ENCODE peak calls at places on chromosomes 12 and 14, in nine cellular contexts. One of them, this sample, is unnamed.

GRCh38 chr14:97730706-97731105 is 933.5 kb downstream of the VRK1 start:
- DNase-seq in Panc1: no peak
- DNase-seq in retinal pigment epithelial cell: no peak
- DNase-seq in SK-N-SH: no peak
- DNase-seq in epithelial cell of esophagus: no peak
- DNase-seq in progenitor cell of endocrine pancreas: no peak
- DNase-seq in AG04450: no peak
- DNase-seq in heart right ventricle: no peak
- DNase-seq in fibroblast of mammary gland: no peak
- DNase-seq in this sample: no peak

GRCh38 chr14:60862283-60862682 is 118.6 kb downstream of the TRMT5 start:
- DNase-seq in epithelial cell of esophagus: peak; percentile 82
- DNase-seq in AG04450: no peak
- DNase-seq in Panc1: no peak
- DNase-seq in retinal pigment epithelial cell: peak; percentile 79
- DNase-seq in heart right ventricle: no peak
- DNase-seq in SK-N-SH: no peak
- DNase-seq in fibroblast of mammary gland: peak; percentile 43
- DNase-seq in progenitor cell of endocrine pancreas: no peak
- DNase-seq in this sample: no peak

GRCh38 chr12:20196767-20197166 is 171.6 kb upstream of the PDE3A start:
- DNase-seq in Panc1: no peak
- DNase-seq in fibroblast of mammary gland: no peak
- DNase-seq in heart right ventricle: no peak
- DNase-seq in epithelial cell of esophagus: no peak
- DNase-seq in progenitor cell of endocrine pancreas: no peak
- DNase-seq in AG04450: no peak
- DNase-seq in retinal pigment epithelial cell: no peak
- DNase-seq in SK-N-SH: no peak
- DNase-seq in this sample: no peak

GRCh38 chr12:68450947-68451260 is 118.7 kb upstream of the MDM1 start:
- DNase-seq in AG04450: no peak
- DNase-seq in Panc1: no peak
- DNase-seq in SK-N-SH: no peak
- DNase-seq in retinal pigment epithelial cell: no peak
- DNase-seq in progenitor cell of endocrine pancreas: no peak
- DNase-seq in fibroblast of mammary gland: no peak
- DNase-seq in heart right ventricle: no peak
- DNase-seq in epithelial cell of esophagus: no peak
- DNase-seq in this sample: no peak

GRCh38 chr12:131854861-131855476 is 26.8 kb downstream of the MMP17 start:
- DNase-seq in epithelial cell of esophagus: no peak
- DNase-seq in AG04450: no peak
- DNase-seq in retinal pigment epithelial cell: no peak
- DNase-seq in Panc1: no peak
- DNase-seq in progenitor cell of endocrine pancreas: no peak
- DNase-seq in SK-N-SH: no peak
- DNase-seq in fibroblast of mammary gland: no peak
- DNase-seq in heart right ventricle: no peak
- DNase-seq in this sample: no peak

GRCh38 chr14:96614528-96614927 is 112.3 kb downstream of the PAPOLA start:
- DNase-seq in heart right ventricle: no peak
- DNase-seq in AG04450: no peak
- DNase-seq in fibroblast of mammary gland: no peak
- DNase-seq in progenitor cell of endocrine pancreas: no peak
- DNase-seq in retinal pigment epithelial cell: no peak
- DNase-seq in Panc1: no peak
- DNase-seq in epithelial cell of esophagus: no peak
- DNase-seq in SK-N-SH: peak; percentile 65
- DNase-seq in this sample: no peak

GRCh38 chr12:75998292-75999063 is 33.1 kb downstream of the PHLDA1 start:
- DNase-seq in SK-N-SH: no peak
- DNase-seq in AG04450: no peak
- DNase-seq in Panc1: no peak
- DNase-seq in epithelial cell of esophagus: peak; percentile 41
- DNase-seq in heart right ventricle: no peak
- DNase-seq in fibroblast of mammary gland: peak; percentile 25
- DNase-seq in progenitor cell of endocrine pancreas: no peak
- DNase-seq in retinal pigment epithelial cell: no peak
- DNase-seq in this sample: no peak

GRCh38 chr12:132747395-132747794 is 14.2 kb downstream of the ANKLE2 start:
- DNase-seq in heart right ventricle: peak; percentile 1
- DNase-seq in Panc1: no peak
- DNase-seq in epithelial cell of esophagus: no peak
- DNase-seq in fibroblast of mammary gland: no peak
- DNase-seq in AG04450: no peak
- DNase-seq in SK-N-SH: no peak
- DNase-seq in progenitor cell of endocrine pancreas: no peak
- DNase-seq in retinal pigment epithelial cell: no peak
- DNase-seq in this sample: no peak

DNA sequence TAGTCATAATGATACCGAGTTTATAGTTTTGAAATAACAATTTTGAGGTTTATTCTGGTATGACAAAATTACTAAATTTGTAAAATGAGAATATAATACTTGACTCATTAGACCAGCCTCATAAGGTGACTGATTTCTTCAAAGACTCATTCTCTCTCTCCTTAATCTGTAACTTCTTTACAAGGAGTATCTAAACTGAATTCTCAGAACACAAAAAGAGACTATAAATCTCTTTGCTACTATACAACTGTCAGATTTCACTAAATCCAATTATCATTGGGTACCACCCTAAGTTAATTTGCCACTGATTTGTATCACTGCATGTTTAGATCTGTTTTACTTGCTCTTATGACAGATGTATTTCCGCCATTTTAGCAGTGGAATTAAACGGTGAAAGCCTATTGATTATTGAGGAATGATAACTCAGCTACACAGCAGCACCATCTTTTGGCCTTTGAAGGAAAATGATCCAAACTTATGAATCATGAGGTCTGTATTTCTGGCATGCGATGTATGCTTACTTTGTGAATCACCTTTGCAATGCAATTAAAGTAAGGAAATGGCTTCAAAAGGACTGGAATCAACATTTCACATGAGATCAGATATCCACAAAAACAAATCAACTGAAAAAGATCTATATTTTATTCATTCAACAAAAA is 161.2 kb downstream of the RERGL start:
- DNase-seq in fibroblast of mammary gland: peak; percentile 72
- DNase-seq in epithelial cell of esophagus: peak; percentile 83
- DNase-seq in Panc1: peak; percentile 90
- DNase-seq in AG04450: no peak
- DNase-seq in SK-N-SH: no peak
- DNase-seq in progenitor cell of endocrine pancreas: no peak
- DNase-seq in retinal pigment epithelial cell: peak; percentile 34
- DNase-seq in heart right ventricle: no peak
- DNase-seq in this sample: peak; percentile 72
- TF ChIP-seq CTCF in fibroblast of mammary gland: peak; percentile 23
- TF ChIP-seq CTCF in epithelial cell of esophagus: peak; percentile 48
- TF ChIP-seq CTCF in Panc1: peak; percentile 39
- TF ChIP-seq CTCF in AG04450: no peak
- TF ChIP-seq CTCF in SK-N-SH: peak; percentile 48
- TF ChIP-seq CTCF in progenitor cell of endocrine pancreas: peak; percentile 38
- TF ChIP-seq CTCF in retinal pigment epithelial cell: peak; percentile 32
- TF ChIP-seq CTCF in heart right ventricle: no peak
- TF ChIP-seq CTCF in this sample: peak; percentile 35

GRCh38 chr12:96238336-96239031 is 44.3 kb downstream of the ELK3 start:
- DNase-seq in progenitor cell of endocrine pancreas: no peak
- DNase-seq in fibroblast of mammary gland: no peak
- DNase-seq in Panc1: no peak
- DNase-seq in epithelial cell of esophagus: no peak
- DNase-seq in retinal pigment epithelial cell: no peak
- DNase-seq in heart right ventricle: no peak
- DNase-seq in SK-N-SH: no peak
- DNase-seq in AG04450: no peak
- DNase-seq in this sample: no peak
- TF ChIP-seq CTCF in progenitor cell of endocrine pancreas: no peak
- TF ChIP-seq CTCF in fibroblast of mammary gland: no peak
- TF ChIP-seq CTCF in Panc1: no peak
- TF ChIP-seq CTCF in epithelial cell of esophagus: no peak
- TF ChIP-seq CTCF in retinal pigment epithelial cell: no peak
- TF ChIP-seq CTCF in heart right ventricle: no peak
- TF ChIP-seq CTCF in SK-N-SH: no peak
- TF ChIP-seq CTCF in AG04450: no peak
- TF ChIP-seq CTCF in this sample: no peak

GRCh38 chr12:41661141-41661540 is 473.0 kb downstream of the PDZRN4 start:
- DNase-seq in progenitor cell of endocrine pancreas: no peak
- DNase-seq in Panc1: no peak
- DNase-seq in fibroblast of mammary gland: no peak
- DNase-seq in AG04450: no peak
- DNase-seq in SK-N-SH: no peak
- DNase-seq in epithelial cell of esophagus: peak; percentile 60
- DNase-seq in heart right ventricle: no peak
- DNase-seq in retinal pigment epithelial cell: no peak
- DNase-seq in this sample: no peak

GRCh38 chr12:41663487-41664258 is 475.6 kb downstream of the PDZRN4 start:
- DNase-seq in heart right ventricle: no peak
- DNase-seq in AG04450: no peak
- DNase-seq in epithelial cell of esophagus: peak; percentile 22
- DNase-seq in progenitor cell of endocrine pancreas: no peak
- DNase-seq in SK-N-SH: peak; percentile 49
- DNase-seq in fibroblast of mammary gland: peak; percentile 19
- DNase-seq in Panc1: no peak
- DNase-seq in retinal pigment epithelial cell: peak; percentile 15
- DNase-seq in this sample: no peak
- TF ChIP-seq CTCF in heart right ventricle: peak; percentile 60
- TF ChIP-seq CTCF in AG04450: peak; percentile 61
- TF ChIP-seq CTCF in epithelial cell of esophagus: peak; percentile 50
- TF ChIP-seq CTCF in progenitor cell of endocrine pancreas: peak; percentile 63
- TF ChIP-seq CTCF in SK-N-SH: peak; percentile 65
- TF ChIP-seq CTCF in fibroblast of mammary gland: peak; percentile 35
- TF ChIP-seq CTCF in Panc1: peak; percentile 24
- TF ChIP-seq CTCF in retinal pigment epithelial cell: peak; percentile 77
- TF ChIP-seq CTCF in this sample: peak; percentile 73

GRCh38 chr12:6925543-6926279 is 2.0 kb upstream of the ATN1 start:
- DNase-seq in heart right ventricle: peak; percentile 71
- DNase-seq in AG04450: peak; percentile 55
- DNase-seq in epithelial cell of esophagus: peak; percentile 89
- DNase-seq in Panc1: peak; percentile 46
- DNase-seq in retinal pigment epithelial cell: peak; percentile 76
- DNase-seq in fibroblast of mammary gland: peak; percentile 90
- DNase-seq in progenitor cell of endocrine pancreas: no peak
- DNase-seq in SK-N-SH: peak; percentile 65
- DNase-seq in this sample: peak; percentile 77
- TF ChIP-seq CTCF in heart right ventricle: no peak
- TF ChIP-seq CTCF in AG04450: no peak
- TF ChIP-seq CTCF in epithelial cell of esophagus: no peak
- TF ChIP-seq CTCF in Panc1: no peak
- TF ChIP-seq CTCF in retinal pigment epithelial cell: no peak
- TF ChIP-seq CTCF in fibroblast of mammary gland: no peak
- TF ChIP-seq CTCF in progenitor cell of endocrine pancreas: no peak
- TF ChIP-seq CTCF in SK-N-SH: no peak
- TF ChIP-seq CTCF in this sample: no peak

GRCh38 chr14:102805941-102806340 is 28.7 kb downstream of the TRAF3 start:
- DNase-seq in SK-N-SH: no peak
- DNase-seq in epithelial cell of esophagus: no peak
- DNase-seq in AG04450: no peak
- DNase-seq in fibroblast of mammary gland: no peak
- DNase-seq in progenitor cell of endocrine pancreas: no peak
- DNase-seq in retinal pigment epithelial cell: no peak
- DNase-seq in heart right ventricle: no peak
- DNase-seq in Panc1: no peak
- DNase-seq in this sample: no peak
- TF ChIP-seq CTCF in SK-N-SH: no peak
- TF ChIP-seq CTCF in epithelial cell of esophagus: no peak
- TF ChIP-seq CTCF in AG04450: no peak
- TF ChIP-seq CTCF in fibroblast of mammary gland: no peak
- TF ChIP-seq CTCF in progenitor cell of endocrine pancreas: no peak
- TF ChIP-seq CTCF in retinal pigment epithelial cell: no peak
- TF ChIP-seq CTCF in heart right ventricle: no peak
- TF ChIP-seq CTCF in Panc1: no peak
- TF ChIP-seq CTCF in this sample: peak; percentile 7

GRCh38 chr14:69303086-69303485 is 43.1 kb downstream of the GALNT16 start:
- DNase-seq in AG04450: no peak
- DNase-seq in Panc1: no peak
- DNase-seq in retinal pigment epithelial cell: no peak
- DNase-seq in epithelial cell of esophagus: no peak
- DNase-seq in fibroblast of mammary gland: no peak
- DNase-seq in progenitor cell of endocrine pancreas: no peak
- DNase-seq in heart right ventricle: no peak
- DNase-seq in SK-N-SH: no peak
- DNase-seq in this sample: no peak
- TF ChIP-seq CTCF in AG04450: no peak
- TF ChIP-seq CTCF in Panc1: no peak
- TF ChIP-seq CTCF in retinal pigment epithelial cell: no peak
- TF ChIP-seq CTCF in epithelial cell of esophagus: no peak
- TF ChIP-seq CTCF in fibroblast of mammary gland: no peak
- TF ChIP-seq CTCF in progenitor cell of endocrine pancreas: no peak
- TF ChIP-seq CTCF in heart right ventricle: no peak
- TF ChIP-seq CTCF in SK-N-SH: no peak
- TF ChIP-seq CTCF in this sample: no peak